ENCODE peak calls at places on chromosome 16, in six cellular contexts. C is testis, K is spleen, Z is MM.1S, G is hepatocyte, M is lung. H is an unnamed sample. For H3K4me1 and H3K9me3, the result is how much of the 10 kb centered on the place peaks cover.

GRCh38 chr16:63998-64913 is 8.2 kb downstream of the RHBDF1 start:
- DNase-seq in Z (no peak), K (peak), G (no peak), C (no peak), M (no peak), H (no peak)

GRCh38 chr16:14354561-14355351 is 275.3 kb downstream of the PARN start:
- DNase-seq in K (no peak), M (no peak), G (no peak), Z (peak), C (peak), H (peak)

GRCh38 chr16:2008009-2008526 is 1.6 kb downstream of the ZNF598 start:
- DNase-seq in C (no peak), K (peak), Z (no peak), G (no peak), M (no peak), H (no peak)

GRCh38 chr16:57265850-57266530 is 18.5 kb downstream of the PLLP start:
- DNase-seq in Z (no peak), K (peak), C (peak), M (peak), G (peak), H (no peak)

GRCh38 chr16:78249832-78250231 is 150.4 kb downstream of the WWOX start:
- DNase-seq in G (peak), M (no peak), K (no peak), C (no peak), Z (no peak), H (no peak)

GRCh38 chr16:71746442-71747046 is 22.0 kb upstream of the PHLPP2 start:
- DNase-seq in G (peak), M (no peak), K (no peak), Z (peak), C (no peak), H (peak)

GRCh38 chr16:75080205-75081029 is 36.2 kb downstream of the LDHD start:
- DNase-seq in K (no peak), M (no peak), G (no peak), Z (no peak), C (no peak), H (no peak)

GRCh38 chr16:2484898-2485508 is 10.1 kb downstream of the TBC1D24 start:
- DNase-seq in C (no peak), Z (no peak), K (no peak), G (peak), M (no peak), H (no peak)

GRCh38 chr16:15973460-15973859 is 24.0 kb downstream of the ABCC1 start:
- DNase-seq in M (no peak), G (no peak), Z (no peak), C (no peak), K (no peak), H (peak)

GRCh38 chr16:72493681-72494415 is 321.9 kb upstream of the PMFBP1 start:
- DNase-seq in G (no peak), M (no peak), C (no peak), K (no peak), Z (no peak), H (no peak)

GRCh38 chr16:81937305-81938038 is 73.8 kb downstream of the SDR42E1 start:
- DNase-seq in K (no peak), M (no peak), G (no peak), C (peak), Z (no peak), H (no peak)

GRCh38 chr16:72837846-72838661 is 209.9 kb downstream of the ZFHX3 start:
- DNase-seq in Z (no peak), K (no peak), G (no peak), C (no peak), M (no peak), H (peak)

GRCh38 chr16:50699345-50700159 is 6.1 kb downstream of the NOD2 start:
- DNase-seq in C (no peak), M (no peak), K (peak), G (no peak), Z (no peak), H (no peak)

GRCh38 chr16:56202036-56202435 is 10.7 kb downstream of the GNAO1 start:
- DNase-seq in M (no peak), C (no peak), Z (no peak), G (no peak), K (no peak), H (no peak)

GRCh38 chr16:80807916-80808315 is 3.5 kb upstream of the CDYL2 start:
- DNase-seq in Z (no peak), G (no peak), M (no peak), K (no peak), C (no peak), H (no peak)

GRCh38 chr16:77194295-77195231 is 3.6 kb downstream of the MON1B start:
- DNase-seq in M (no peak), K (peak), G (no peak), Z (no peak), C (no peak), H (no peak)

GRCh38 chr16:50067290-50067853 is 1.6 kb downstream of the HEATR3 start:
- DNase-seq in M (no peak), Z (peak), C (peak), K (peak), G (peak), H (no peak)

GRCh38 chr16:4535627-4536108 is 2.9 kb downstream of the CDIP1 start:
- DNase-seq in K (no peak), Z (no peak), G (no peak), C (no peak), M (no peak), H (no peak)

GRCh38 chr16:21717608-21718007 is 53.8 kb downstream of the OTOA start:
- DNase-seq in C (no peak), M (no peak), G (no peak), Z (no peak), K (no peak), H (no peak)

GRCh38 chr16:69240336-69240735 is 53.4 kb downstream of the SNTB2 start:
- DNase-seq in K (no peak), M (no peak), Z (no peak), C (no peak), G (no peak), H (no peak)

GRCh38 chr16:50491516-50491915 is 56.7 kb upstream of the NKD1 start:
- DNase-seq in C (no peak), Z (no peak), G (no peak), K (no peak), M (peak), H (peak)

GRCh38 chr16:4290236-4290830 is 17.5 kb upstream of the TFAP4 start:
- DNase-seq in Z (no peak), M (peak), G (peak), C (no peak), K (no peak), H (peak)

GRCh38 chr16:57736419-57737281 is 1.1 kb downstream of the KATNB1 start:
- DNase-seq in C (peak), G (peak), M (no peak), K (peak), Z (peak), H (peak)

GRCh38 chr16:12229759-12230594 is 253.4 kb downstream of the SNX29 start:
- DNase-seq in M (no peak), K (no peak), Z (no peak), C (no peak), G (peak), H (no peak)

GRCh38 chr16:11410382-11411058 is 65.3 kb downstream of the RMI2 start:
- DNase-seq in C (no peak), Z (no peak), M (no peak), K (no peak), G (no peak), H (peak)

GRCh38 chr16:73025111-73025505 is 22.8 kb downstream of the ZFHX3 start:
- DNase-seq in C (no peak), Z (no peak), K (no peak), M (no peak), G (no peak), H (no peak)

GRCh38 chr16:11675561-11676511 is 7.6 kb downstream of the SNN start:
- DNase-seq in K (no peak), C (no peak), M (no peak), G (peak), Z (peak), H (peak)

GRCh38 chr16:6193718-6194117 is 1096.1 kb upstream of the EEF2KMT start:
- DNase-seq in C (no peak), M (no peak), Z (peak), G (peak), K (no peak), H (no peak)

GRCh38 chr16:25626172-25626571 is 65.6 kb upstream of the HS3ST4 start:
- DNase-seq in G (no peak), K (no peak), C (no peak), M (no peak), Z (no peak), H (no peak)

GRCh38 chr16:79081292-79082066 is 519.1 kb downstream of the MAF start:
- DNase-seq in M (no peak), G (no peak), Z (no peak), K (no peak), C (no peak), H (no peak)

GRCh38 chr16:31877876-31878642 is 4.5 kb downstream of the ZNF267 start:
- DNase-seq in M (no peak), K (no peak), C (no peak), Z (no peak), G (no peak), H (no peak)
- H3K4me1 ChIP-seq in M (under half), K (half or more), C (under half), Z (under half), G (under half), H (half or more)

DNA sequence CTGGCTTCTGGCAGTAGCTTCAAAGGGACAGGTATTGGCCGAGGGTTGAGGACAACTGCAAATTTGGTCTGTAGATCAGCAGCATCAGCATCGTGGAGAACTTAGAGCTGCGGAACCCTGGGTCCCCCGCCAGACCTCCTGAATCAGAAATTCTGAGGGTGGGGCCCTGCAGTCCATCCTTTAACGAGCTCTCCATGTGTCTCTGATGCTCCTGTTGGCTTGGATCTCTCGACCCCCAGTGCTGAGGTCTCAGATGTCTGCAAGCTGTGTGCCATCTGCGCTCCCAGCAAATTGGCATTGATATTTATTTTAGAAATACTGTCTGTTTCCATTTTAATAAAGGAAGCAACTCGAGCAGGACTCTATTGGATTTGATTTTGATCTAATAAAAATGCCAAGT is 249.9 kb downstream of the KATNIP start:
- DNase-seq in Z (no peak), K (no peak), C (no peak), M (no peak), G (no peak), H (no peak)
- TF ChIP-seq CTCF in Z (no peak), K (no peak), C (no peak), M (no peak), G (no peak), H (no peak)

GRCh38 chr16:35862242-35862641 is 2402.8 kb downstream of the TP53TG3F start:
- DNase-seq in M (no peak), K (no peak), Z (no peak), G (no peak), C (no peak), H (no peak)
- H3K9me3 ChIP-seq in M (under half), K (half or more), Z (under half), G (under half), C (under half), H (under half)

GRCh38 chr16:19711643-19712042 is 6.4 kb downstream of the KNOP1 start:
- DNase-seq in K (peak), C (no peak), G (no peak), Z (no peak), M (no peak), H (no peak)
- H3K4me1 ChIP-seq in K (under half), C (under half), G (under half), Z (under half), M (under half), H (under half)

GRCh38 chr16:19400709-19401108 is 17.0 kb upstream of the TMC5 start:
- DNase-seq in C (no peak), M (no peak), Z (peak), G (no peak), K (no peak), H (no peak)
- TF ChIP-seq CTCF in C (no peak), M (no peak), Z (peak), G (no peak), K (no peak), H (no peak)

GRCh38 chr16:88285514-88285822 is 97.3 kb upstream of the ZNF469 start:
- DNase-seq in Z (no peak), G (no peak), K (no peak), C (no peak), M (no peak), H (no peak)
- H3K9me3 ChIP-seq in Z (under half), G (under half), K (under half), C (under half), M (under half), H (under half)

DNA sequence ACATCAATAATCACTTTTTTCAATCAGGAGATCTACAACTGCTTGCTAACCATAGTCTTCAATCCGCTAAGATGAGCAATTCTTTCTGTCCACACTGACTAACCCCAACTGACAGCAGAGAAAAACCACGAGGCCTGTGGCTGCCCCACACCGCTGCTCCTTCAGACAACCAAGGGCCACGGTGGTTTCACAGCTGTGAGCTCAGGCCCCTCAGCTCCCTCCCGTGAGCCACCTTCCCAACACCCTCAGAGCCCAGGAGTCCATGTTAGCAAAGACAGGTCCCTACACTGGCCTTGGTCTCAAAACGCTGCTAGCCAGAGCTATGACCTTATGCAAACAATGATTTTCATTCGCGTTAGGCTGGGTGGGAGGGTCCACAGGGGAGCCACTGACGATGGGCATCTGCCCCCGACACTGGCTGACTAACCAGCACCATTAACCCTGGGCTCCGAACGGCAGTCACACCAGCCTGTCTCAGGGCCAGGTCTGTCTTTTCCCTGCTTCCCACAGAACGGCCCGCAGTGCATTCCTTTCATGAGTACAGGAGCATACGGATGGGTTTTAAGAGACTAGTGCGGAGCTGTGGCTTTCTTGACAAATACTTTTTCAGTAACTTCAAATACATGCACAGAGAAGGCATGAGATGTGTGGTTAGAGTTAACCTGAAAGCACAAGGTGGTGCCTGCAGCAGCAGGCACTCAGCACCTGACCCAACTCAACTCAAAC is 67.3 kb downstream of the ANKRD11 start:
- DNase-seq in G (peak), C (no peak), K (no peak), M (no peak), Z (peak), H (peak)
- H3K4me1 ChIP-seq in G (under half), C (under half), K (half or more), M (under half), Z (under half), H (half or more)

H was measured in adrenal gland.